ENCODE peak calls at places on chromosomes 5 and 9, in six cellular contexts. S is OCI-LY7, G is right atrium auricular region, R is fibroblast of lung, W is heart left ventricle, O is suprapubic skin. N is an unnamed sample.

GRCh38 chr5:10595678-10596309 is 31.9 kb downstream of the ANKRD33B start:
- DNase-seq in S (no peak), G (peak; percentile 72), R (peak; percentile 92), W (no peak), O (no peak), N (no peak)

GRCh38 chr9:36991516-36992134 is 42.4 kb downstream of the PAX5 start:
- DNase-seq in S (peak; percentile 66), G (no peak), R (peak; percentile 5), W (no peak), O (no peak), N (no peak)

GRCh38 chr9:15725953-15726352 is 173.1 kb downstream of the CCDC171 start:
- DNase-seq in S (no peak), G (no peak), R (no peak), W (no peak), O (no peak), N (no peak)

GRCh38 chr9:34896112-34896511 is 62.0 kb upstream of the PHF24 start:
- DNase-seq in S (peak; percentile 5), G (no peak), R (no peak), W (no peak), O (no peak), N (no peak)

GRCh38 chr5:113164016-113164415 is 187.4 kb downstream of the DCP2 start:
- DNase-seq in S (no peak), G (no peak), R (no peak), W (no peak), O (no peak), N (no peak)

GRCh38 chr9:107280543-107280942 is 2.5 kb upstream of the RAD23B start:
- DNase-seq in S (no peak), G (no peak), R (no peak), W (no peak), O (no peak), N (no peak)

GRCh38 chr5:77974576-77974975 is 198.4 kb upstream of the TBCA start:
- DNase-seq in S (no peak), G (no peak), R (no peak), W (no peak), O (no peak), N (no peak)

GRCh38 chr9:98809311-98810105 is 2.0 kb downstream of the GALNT12 start:
- DNase-seq in S (no peak), G (no peak), R (no peak), W (no peak), O (no peak), N (no peak)

GRCh38 chr5:35483797-35484196 is 133.9 kb upstream of the SPEF2 start:
- DNase-seq in S (no peak), G (no peak), R (no peak), W (no peak), O (no peak), N (no peak)

GRCh38 chr5:135723451-135723850 is 111.0 kb upstream of the SLC25A48 start:
- DNase-seq in S (no peak), G (no peak), R (no peak), W (no peak), O (no peak), N (no peak)

GRCh38 chr9:74006935-74007334 is 490.2 kb upstream of the RORB start:
- DNase-seq in S (no peak), G (no peak), R (no peak), W (no peak), O (no peak), N (no peak)

GRCh38 chr5:173056783-173057061 is 570 bp downstream of the CREBRF start:
- DNase-seq in S (no peak), G (no peak), R (no peak), W (peak; percentile 91), O (no peak), N (no peak)

GRCh38 chr9:93301911-93302525 is 118.1 kb downstream of the WNK2 start:
- DNase-seq in S (no peak), G (no peak), R (no peak), W (no peak), O (peak; percentile 74), N (peak; percentile 72)

GRCh38 chr5:98635631-98636030 is 137.8 kb upstream of the RGMB start:
- DNase-seq in S (no peak), G (no peak), R (peak; percentile 79), W (no peak), O (no peak), N (no peak)

GRCh38 chr5:170745481-170746061 is 38.0 kb upstream of the GABRP start:
- DNase-seq in S (no peak), G (peak; percentile 57), R (no peak), W (peak; percentile 69), O (no peak), N (no peak)

GRCh38 chr5:179268399-179268952 is 76.8 kb downstream of the ADAMTS2 start:
- DNase-seq in S (no peak), G (no peak), R (no peak), W (peak; percentile 54), O (peak; percentile 74), N (no peak)

GRCh38 chr9:113376634-113377531 is at the start of gene HDHD3:
- DNase-seq in S (peak; percentile 86), G (peak; percentile 76), R (peak; percentile 64), W (peak; percentile 89), O (peak; percentile 90), N (peak; percentile 84)

GRCh38 chr5:322281-322941 is 897 bp downstream of the AHRR start:
- DNase-seq in S (no peak), G (no peak), R (peak; percentile 23), W (no peak), O (peak; percentile 80), N (no peak)

DNA sequence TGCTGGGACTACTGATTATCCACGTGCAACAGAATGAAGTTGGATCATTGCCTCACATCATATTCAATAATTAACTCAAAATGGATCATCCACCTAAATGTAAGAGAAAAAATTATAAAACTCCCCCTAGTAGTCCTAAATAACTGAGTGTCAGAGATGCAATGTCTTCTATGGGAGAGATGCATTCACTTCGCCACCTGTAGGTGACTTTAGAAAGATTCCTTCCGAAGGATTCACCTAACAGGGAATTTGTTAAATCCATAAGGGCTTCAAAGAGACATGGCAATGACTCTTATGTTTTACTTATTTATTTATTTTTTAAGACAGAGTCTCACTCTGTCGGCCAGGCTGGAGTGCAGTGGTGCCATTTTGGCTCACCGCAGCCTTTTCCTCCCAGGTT is 526.0 kb downstream of the MTRR start:
- DNase-seq in S (no peak), G (no peak), R (no peak), W (no peak), O (no peak), N (no peak)
- TF ChIP-seq CTCF in S (peak; percentile 9), G (no peak), R (no peak), W (no peak), O (no peak), N (no peak)

GRCh38 chr9:91773166-91773565 is 176.9 kb downstream of the ROR2 start:
- DNase-seq in S (no peak), G (no peak), R (no peak), W (no peak), O (no peak), N (no peak)

GRCh38 chr9:91771864-91772263 is 178.2 kb downstream of the ROR2 start:
- DNase-seq in S (no peak), G (no peak), R (no peak), W (no peak), O (no peak), N (no peak)

GRCh38 chr9:91770229-91770628 is 179.8 kb downstream of the ROR2 start:
- DNase-seq in S (no peak), G (no peak), R (no peak), W (no peak), O (no peak), N (no peak)

GRCh38 chr9:91768977-91769916 is 180.8 kb downstream of the ROR2 start:
- DNase-seq in S (no peak), G (no peak), R (no peak), W (no peak), O (no peak), N (no peak)

DNA sequence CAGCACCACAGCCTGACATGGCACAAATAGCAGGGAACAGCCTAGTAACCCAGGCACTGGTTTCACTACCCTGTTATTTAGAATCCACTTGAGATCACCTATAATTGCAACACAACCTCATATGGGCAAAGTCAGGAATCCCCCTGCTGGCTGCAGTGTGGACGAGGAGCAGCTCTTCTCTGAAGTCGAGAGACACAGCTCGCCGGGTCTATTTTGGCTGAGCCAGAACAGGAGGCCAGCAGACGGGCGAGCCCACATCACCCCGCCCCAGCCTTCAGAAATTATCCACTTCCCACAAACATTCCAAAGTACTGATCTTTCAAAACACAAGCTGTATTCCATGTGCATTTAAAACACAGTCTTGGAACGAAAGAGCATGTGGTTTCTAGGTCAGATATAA is 179.0 kb downstream of the ROR2 start:
- DNase-seq in S (peak; percentile 6), G (peak; percentile 65), R (peak; percentile 96), W (no peak), O (no peak), N (no peak)
- H3K27ac ChIP-seq in S (no peak overlapping the region), G (no peak overlapping the region), R (no peak overlapping the region), W (no peak overlapping the region), O (peak overlapping the region; percentile 51), N (no peak overlapping the region)

GRCh38 chr5:120823316-120823715 is 359.2 kb downstream of the PRR16 start:
- DNase-seq in S (no peak), G (no peak), R (peak; percentile 49), W (no peak), O (no peak), N (no peak)

GRCh38 chr5:120817044-120817985 is 353.2 kb downstream of the PRR16 start:
- DNase-seq in S (no peak), G (no peak), R (peak; percentile 51), W (no peak), O (no peak), N (no peak)

GRCh38 chr5:120813551-120813950 is 349.5 kb downstream of the PRR16 start:
- DNase-seq in S (no peak), G (no peak), R (no peak), W (no peak), O (no peak), N (no peak)

DNA sequence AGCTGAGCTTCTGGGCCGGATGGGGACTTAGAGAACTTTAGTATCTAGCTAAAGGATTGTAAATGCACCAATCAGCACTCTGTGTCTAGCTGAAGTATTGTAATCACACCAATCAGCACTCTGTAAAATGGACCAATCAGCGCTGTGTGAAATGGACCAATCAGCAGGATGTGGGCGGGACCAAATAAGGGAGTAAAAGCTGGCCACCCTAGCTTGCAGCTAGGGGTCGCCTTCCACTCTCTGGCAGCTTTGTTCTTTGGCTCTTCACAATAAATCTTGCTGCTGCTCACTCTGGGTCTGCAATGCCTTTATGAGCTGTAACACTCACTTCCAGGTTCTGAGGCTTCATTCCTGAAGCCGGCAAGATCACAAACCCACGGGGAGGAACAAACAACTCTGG is 354.0 kb downstream of the PRR16 start:
- DNase-seq in S (no peak), G (no peak), R (no peak), W (no peak), O (no peak), N (no peak)
- TF ChIP-seq CTCF in S (no peak), G (no peak), R (no peak), W (no peak), O (no peak), N (no peak)

GRCh38 chr5:92890841-92891244 is 690.2 kb downstream of the NR2F1-AS1 start:
- DNase-seq in S (no peak), G (no peak), R (no peak), W (no peak), O (no peak), N (no peak)

GRCh38 chr5:92899611-92900010 is 681.4 kb downstream of the NR2F1-AS1 start:
- DNase-seq in S (no peak), G (no peak), R (no peak), W (no peak), O (no peak), N (no peak)

DNA sequence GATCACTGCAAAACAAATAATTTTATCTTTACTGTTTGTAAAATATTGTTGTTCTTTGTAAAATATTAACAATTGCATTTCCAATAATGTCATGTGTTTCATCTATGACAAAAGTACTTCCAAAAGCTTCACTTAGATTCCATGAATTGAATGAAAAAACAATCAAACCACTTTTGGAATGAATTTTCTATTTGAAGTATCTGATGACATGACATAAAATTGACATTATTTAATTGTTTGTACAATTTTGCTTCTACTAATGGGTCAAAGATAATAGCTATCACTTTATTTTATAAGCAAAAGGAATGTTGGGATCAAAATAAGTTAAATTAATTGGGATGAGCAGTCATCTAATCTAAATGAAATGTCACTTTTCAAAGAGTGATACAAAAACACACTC is 684.3 kb downstream of the NR2F1-AS1 start:
- DNase-seq in S (no peak), G (no peak), R (no peak), W (no peak), O (no peak), N (no peak)
- H3K27ac ChIP-seq in S (no peak overlapping the region), G (no peak overlapping the region), R (no peak overlapping the region), W (no peak overlapping the region), O (no peak overlapping the region), N (no peak overlapping the region)